ENCODE peak calls at places on chromosome 10, in four cellular contexts. T, I, D and C are unnamed samples. For H3K36me3 and H3K4me1, the result is how much of the 10 kb centered on the place peaks cover.

GRCh38 chr10:93542358-93542791 is 24.1 kb upstream of the FFAR4 start:
- DNase-seq in T (peak), D (peak), I (no peak), C (no peak)

GRCh38 chr10:18020523-18020922 is 68.8 kb downstream of the SLC39A12 start:
- DNase-seq in I (no peak), T (no peak), D (no peak), C (no peak)

GRCh38 chr10:30028006-30028441 is 31.4 kb downstream of the JCAD start:
- DNase-seq in T (peak), I (peak), D (peak), C (no peak)

GRCh38 chr10:644076-644942 is 45.2 kb downstream of the DIP2C start:
- DNase-seq in D (no peak), I (no peak), T (no peak), C (no peak)

GRCh38 chr10:73969224-73969811 is 28.6 kb upstream of the VCL start:
- DNase-seq in D (no peak), T (no peak), I (no peak), C (no peak)

GRCh38 chr10:106980711-106981460 is 183.6 kb downstream of the SORCS1 start:
- DNase-seq in D (no peak), I (no peak), T (no peak), C (no peak)

GRCh38 chr10:98101366-98101765 is 33.1 kb upstream of the R3HCC1L start:
- DNase-seq in D (no peak), T (peak), I (no peak), C (no peak)

GRCh38 chr10:37826806-37827205 is 30.6 kb downstream of the ZNF248 start:
- DNase-seq in I (no peak), D (no peak), T (no peak), C (no peak)

GRCh38 chr10:14670551-14671240 is 104.0 kb downstream of the FAM107B start:
- DNase-seq in D (no peak), I (no peak), T (no peak), C (peak)

GRCh38 chr10:24552346-24553016 is 171.2 kb downstream of the ARHGAP21 start:
- DNase-seq in D (no peak), T (no peak), I (no peak), C (no peak)

GRCh38 chr10:132433671-132434340 is 36.8 kb downstream of the PWWP2B start:
- DNase-seq in I (no peak), D (no peak), T (no peak), C (no peak)

GRCh38 chr10:115030483-115031200 is 62.5 kb upstream of the ATRNL1 start:
- DNase-seq in D (no peak), I (no peak), T (no peak), C (no peak)

GRCh38 chr10:8095962-8096361 is 41.5 kb downstream of the GATA3 start:
- DNase-seq in D (no peak), T (no peak), I (no peak), C (no peak)

GRCh38 chr10:29450405-29450804 is 161.5 kb downstream of the LYZL1 start:
- DNase-seq in T (no peak), I (no peak), D (no peak), C (no peak)

GRCh38 chr10:122089343-122090015 is 100.5 kb downstream of the TACC2 start:
- DNase-seq in T (no peak), D (no peak), I (no peak), C (no peak)

GRCh38 chr10:2143213-2143882 is 406.0 kb upstream of the ADARB2 start:
- DNase-seq in I (no peak), D (no peak), T (no peak), C (no peak)

GRCh38 chr10:99528867-99529285 is 3.9 kb upstream of the NKX2-3 start:
- DNase-seq in D (no peak), I (no peak), T (no peak), C (no peak)

GRCh38 chr10:101143354-101143648 is 12.2 kb downstream of the TLX1 start:
- DNase-seq in D (no peak), T (no peak), I (no peak), C (no peak)

GRCh38 chr10:91587710-91588638 is 44.9 kb downstream of the PPP1R3C start:
- DNase-seq in I (no peak), D (no peak), T (peak), C (peak)

GRCh38 chr10:7787150-7787856 is 490 bp downstream of the KIN start:
- DNase-seq in I (no peak), T (peak), D (no peak), C (no peak)

GRCh38 chr10:10830316-10831061 is 187.2 kb upstream of the CELF2 start:
- DNase-seq in T (peak), I (no peak), D (no peak), C (peak)

GRCh38 chr10:13340626-13341370 is 7.3 kb downstream of the SEPHS1 start:
- DNase-seq in I (peak), D (no peak), T (no peak), C (no peak)

GRCh38 chr10:110932505-110933180 is 13.2 kb downstream of the SHOC2 start:
- DNase-seq in T (no peak), I (no peak), D (no peak), C (no peak)

GRCh38 chr10:117094856-117095255 is 43.2 kb downstream of the VAX1 start:
- DNase-seq in D (no peak), T (no peak), I (no peak), C (no peak)

GRCh38 chr10:17409170-17409733 is 45.1 kb downstream of the ST8SIA6 start:
- DNase-seq in D (no peak), I (peak), T (no peak), C (no peak)

GRCh38 chr10:16381083-16381482 is 55.7 kb upstream of the PTER start:
- DNase-seq in I (no peak), T (peak), D (no peak), C (no peak)

GRCh38 chr10:116608683-116609594 is 11.8 kb upstream of the PNLIPRP2 start:
- DNase-seq in I (no peak), D (no peak), T (no peak), C (no peak)

GRCh38 chr10:14774214-14774580 is 500 bp downstream of the FAM107B start:
- DNase-seq in D (no peak), I (no peak), T (no peak), C (no peak)

GRCh38 chr10:5971315-5971832 is 6.0 kb downstream of the IL15RA start:
- DNase-seq in D (no peak), T (peak), I (no peak), C (no peak)

GRCh38 chr10:112851582-112851981 is 98.5 kb upstream of the TCF7L2 start:
- DNase-seq in D (no peak), T (no peak), I (no peak), C (no peak)

GRCh38 chr10:20911626-20912025 is 14.5 kb upstream of the NEBL start:
- DNase-seq in I (no peak), T (no peak), D (no peak), C (no peak)

GRCh38 chr10:60645928-60646433 is 132.3 kb upstream of the CDK1 start:
- DNase-seq in I (no peak), T (no peak), D (no peak), C (no peak)

GRCh38 chr10:114492351-114493037 is 88.2 kb upstream of the AFAP1L2 start:
- DNase-seq in I (peak), T (peak), D (no peak), C (no peak)

GRCh38 chr10:16559236-16559773 is 37.6 kb upstream of the C1QL3 start:
- DNase-seq in T (no peak), D (no peak), I (no peak), C (no peak)

GRCh38 chr10:101843032-101843991 is at the start of gene KCNIP2:
- DNase-seq in T (no peak), D (peak), I (peak), C (no peak)

GRCh38 chr10:13705526-13706169 is 118.9 kb downstream of the PRPF18 start:
- DNase-seq in D (peak), I (no peak), T (peak), C (no peak)

GRCh38 chr10:101322266-101323151 is 31.5 kb upstream of the BTRC start:
- DNase-seq in I (no peak), D (no peak), T (no peak), C (no peak)

GRCh38 chr10:75398238-75398629 is 3.3 kb downstream of the ZNF503 start:
- DNase-seq in I (no peak), T (no peak), D (no peak), C (no peak)
- H3K4me3 ChIP-seq in I (no peak), T (peak), D (peak), C (no peak)

GRCh38 chr10:124977648-124978375 is 35.9 kb downstream of the ZRANB1 start:
- DNase-seq in D (no peak), I (no peak), T (no peak), C (no peak)
- H3K36me3 ChIP-seq in D (under half), I (half or more), T (under half), C (under half)

DNA sequence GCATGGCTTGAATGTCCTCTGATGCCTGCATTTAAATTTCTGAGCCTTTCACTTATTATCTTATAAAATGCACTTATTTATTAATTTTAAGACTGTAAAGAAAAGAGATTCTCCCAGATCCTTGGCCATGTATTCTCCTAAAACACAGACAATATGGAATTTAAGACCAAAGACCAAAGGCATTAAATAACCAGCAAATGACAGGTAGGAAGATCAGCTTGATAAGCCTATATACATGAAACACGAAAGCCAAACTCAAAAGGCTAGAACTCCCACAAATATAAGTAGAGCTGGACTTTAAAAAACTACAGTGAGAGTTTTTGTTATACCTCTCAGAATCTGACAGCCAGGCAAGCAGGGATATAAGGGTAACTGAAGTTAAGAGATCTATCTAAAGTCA is 5.1 kb downstream of the ANXA11 start:
- DNase-seq in I (no peak), D (no peak), T (no peak), C (no peak)
- H3K4me1 ChIP-seq in I (half or more), D (half or more), T (under half), C (under half)

GRCh38 chr10:50431118-50431517 is 179.8 kb upstream of the ASAH2 start:
- DNase-seq in I (no peak), D (no peak), T (peak), C (no peak)
- H3K4me3 ChIP-seq in I (peak), D (peak), T (no peak), C (no peak)

DNA sequence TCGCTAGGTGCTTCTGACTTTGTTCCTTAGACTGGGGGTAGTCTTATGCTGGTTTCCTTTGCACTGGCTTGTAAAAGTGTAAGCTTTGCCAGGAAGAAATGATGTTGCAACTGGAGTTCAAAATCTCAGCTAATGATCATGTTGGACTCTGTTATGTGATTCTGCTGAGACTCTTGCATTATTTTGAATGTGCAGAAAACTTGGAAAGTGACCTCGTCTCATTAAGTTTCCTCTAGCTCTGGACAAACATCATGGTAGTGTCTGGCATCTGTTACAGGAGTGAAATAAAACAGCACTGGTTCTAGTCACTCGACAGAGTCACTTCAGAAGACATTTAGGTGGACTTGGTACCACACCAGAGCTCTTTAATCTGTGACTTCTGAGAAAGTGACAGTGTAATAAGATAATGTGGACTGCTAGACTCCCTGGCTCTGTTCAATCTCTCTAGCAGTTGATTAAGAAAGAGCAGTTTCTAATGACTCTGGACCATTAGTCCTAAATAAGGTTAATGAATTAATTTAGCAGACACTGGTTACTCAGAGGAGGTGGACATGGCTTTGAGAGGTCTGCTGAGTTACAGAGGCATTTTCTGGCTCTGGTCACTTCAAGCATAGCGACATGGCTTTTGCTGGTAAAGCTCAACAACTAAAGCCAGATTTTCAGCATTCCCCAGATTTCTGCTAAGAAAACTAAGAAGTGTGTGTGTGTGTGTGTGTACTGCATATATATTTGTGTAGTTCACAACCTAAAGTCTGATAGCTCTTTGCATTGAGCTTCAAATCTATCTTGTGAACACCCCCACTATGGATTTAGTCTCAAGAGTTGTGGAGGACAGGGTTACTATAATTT is 2.1 kb downstream of the NRP1 start:
- DNase-seq in T (peak), I (no peak), D (no peak), C (peak)
- H3K36me3 ChIP-seq in T (under half), I (under half), D (under half), C (half or more)

GRCh38 chr10:22321156-22321711 is 335 bp downstream of the BMI1 start:
- DNase-seq in D (peak), T (peak), I (peak), C (peak)
- H3K4me1 ChIP-seq in D (half or more), T (under half), I (under half), C (under half)

GRCh38 chr10:48305905-48306264 is 592 bp upstream of the MAPK8 start:
- DNase-seq in T (no peak), D (no peak), I (no peak), C (no peak)
- H3K4me3 ChIP-seq in T (peak), D (peak), I (peak), C (peak)

GRCh38 chr10:69403066-69403465 is 13.7 kb downstream of the TACR2 start:
- DNase-seq in I (no peak), D (no peak), T (no peak), C (no peak)
- H3K36me3 ChIP-seq in I (under half), D (under half), T (under half), C (under half)